ENCODE peak calls at places on chromosomes 12 and 14, in six cellular contexts. M, Q, D, J, Z and E are unnamed samples.

GRCh38 chr12:68591716-68592437 is 18.8 kb upstream of the RAP1B start:
- DNase-seq in Z (no peak), M (no peak), J (no peak), D (no peak), Q (no peak), E (no peak)

GRCh38 chr12:69059465-69060457 is 126.8 kb upstream of the CPM start:
- DNase-seq in Q (peak), D (peak), Z (peak), M (peak), J (peak), E (no peak)

GRCh38 chr14:29895591-29896043 is 32.0 kb downstream of the PRKD1 start:
- DNase-seq in J (no peak), D (no peak), M (no peak), Z (no peak), Q (no peak), E (no peak)

GRCh38 chr14:31025335-31026075 is at the start of gene AP4S1:
- DNase-seq in Z (no peak), M (no peak), J (peak), D (peak), Q (no peak), E (peak)

GRCh38 chr12:53984901-53985357 is at the start of gene HOXC10:
- DNase-seq in Q (peak), D (peak), Z (peak), J (peak), M (peak), E (peak)

GRCh38 chr14:90649096-90649495 is 167.1 kb downstream of the TTC7B start:
- DNase-seq in Q (peak), D (peak), Z (no peak), J (peak), M (peak), E (no peak)

GRCh38 chr12:7493006-7493405 is 10.6 kb downstream of the CD163 start:
- DNase-seq in D (no peak), J (no peak), Z (no peak), M (no peak), Q (no peak), E (no peak)

GRCh38 chr12:74896186-74896585 is 313.5 kb downstream of the KCNC2 start:
- DNase-seq in Q (no peak), M (peak), J (peak), Z (peak), D (no peak), E (no peak)

GRCh38 chr14:76034566-76034965 is 49.0 kb downstream of the IFT43 start:
- DNase-seq in J (no peak), M (no peak), Q (no peak), D (no peak), Z (no peak), E (no peak)

GRCh38 chr12:113097716-113098427 is 37.7 kb downstream of the RASAL1 start:
- DNase-seq in M (peak), D (peak), Z (no peak), J (peak), Q (peak), E (no peak)

GRCh38 chr12:85279449-85280137 is 427 bp upstream of the ALX1 start:
- DNase-seq in D (peak), Z (no peak), Q (no peak), M (no peak), J (peak), E (peak)

GRCh38 chr12:90060031-90060430 is 351.4 kb upstream of the ATP2B1 start:
- DNase-seq in Q (no peak), J (no peak), D (no peak), M (no peak), Z (no peak), E (no peak)

GRCh38 chr12:25728196-25728595 is 175.1 kb upstream of the LMNTD1 start:
- DNase-seq in J (no peak), D (no peak), Z (no peak), Q (no peak), M (peak), E (no peak)

GRCh38 chr12:100573499-100574261 is at the start of gene GAS2L3:
- DNase-seq in M (peak), Z (no peak), D (peak), J (peak), Q (peak), E (peak)

GRCh38 chr12:113278631-113279030 is 56.3 kb downstream of the SLC8B1 start:
- DNase-seq in Q (no peak), J (no peak), D (no peak), M (no peak), Z (no peak), E (no peak)

GRCh38 chr12:62763827-62764226 is 171.1 kb downstream of the PPM1H start:
- DNase-seq in D (no peak), Z (no peak), M (no peak), J (no peak), Q (no peak), E (no peak)

GRCh38 chr14:100383727-100384158 is 60.6 kb downstream of the SLC25A47 start:
- DNase-seq in Q (peak), J (no peak), D (peak), Z (no peak), M (no peak), E (peak)
- TF ChIP-seq CTCF in Q (peak), J (peak), D (peak), Z (peak), M (peak), E (peak)

GRCh38 chr12:48973992-48974673 is 2.6 kb upstream of the WNT10B start:
- DNase-seq in M (peak), D (peak), Q (peak), Z (no peak), J (peak), E (peak)
- TF ChIP-seq CTCF in M (peak), D (peak), Q (peak), Z (peak), J (peak), E (peak)

GRCh38 chr14:85535916-85536834 is 6.2 kb downstream of the FLRT2 start:
- DNase-seq in D (peak), J (peak), Q (peak), Z (no peak), M (peak), E (no peak)
- TF ChIP-seq CTCF in D (peak), J (peak), Q (peak), Z (peak), M (peak), E (peak)

DNA sequence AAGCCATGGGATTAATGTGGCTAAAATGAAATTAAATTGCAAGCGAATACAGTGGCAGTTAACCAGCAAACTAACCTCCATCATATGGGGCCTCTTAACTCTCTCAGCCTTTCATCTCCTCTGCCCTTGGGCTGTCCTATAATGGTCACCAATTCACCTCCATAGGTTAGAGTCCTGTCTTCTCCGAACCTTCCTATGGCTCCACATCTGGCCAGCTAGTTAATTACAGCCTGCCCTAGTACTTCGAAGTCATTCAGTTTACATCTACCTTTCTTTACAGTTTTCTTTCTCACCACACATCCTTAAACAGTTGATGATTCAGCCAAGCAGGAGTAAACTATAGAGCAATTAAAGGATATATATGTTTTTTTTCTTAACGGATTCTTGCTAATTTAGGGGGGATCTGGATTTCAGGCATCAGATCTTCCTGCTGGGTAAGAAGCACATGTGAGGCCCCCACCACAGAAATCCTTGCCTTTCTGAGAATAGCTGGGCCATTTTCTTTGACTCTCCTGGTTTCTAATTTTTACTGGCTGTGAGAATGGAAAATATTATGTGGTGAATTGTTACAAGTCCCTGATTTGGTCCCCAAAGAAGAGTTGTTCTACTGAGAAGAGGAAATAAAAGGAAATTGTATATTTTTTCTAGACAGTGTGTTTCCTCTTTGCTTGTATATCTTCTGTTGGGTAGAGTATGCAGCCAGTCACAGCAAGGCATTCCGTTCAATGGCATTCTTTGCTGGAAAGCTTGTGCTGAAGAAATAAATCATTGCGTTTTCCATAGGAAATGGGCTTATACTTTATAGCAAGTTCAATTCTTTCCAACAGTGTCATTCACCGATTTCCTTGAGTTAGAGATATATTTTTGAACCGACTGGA is 16.7 kb downstream of the HMGA2 start:
- DNase-seq in Z (no peak), J (no peak), D (no peak), Q (no peak), M (no peak), E (no peak)
- TF ChIP-seq CTCF in Z (no peak), J (no peak), D (no peak), Q (no peak), M (no peak), E (no peak)